ENCODE peak calls at places on chromosome 3, in six cellular contexts. D is HepG2, U is spleen, Y is HCT116, F is stomach, Z is GM12878. A is an unnamed sample.

GRCh38 chr3:56254261-56254660 is 214.0 kb downstream of the ERC2 start:
- DNase-seq in Y (no peak), Z (no peak), U (no peak), F (no peak), D (no peak), A (no peak)

GRCh38 chr3:67075295-67075694 is 77.2 kb downstream of the KBTBD8 start:
- DNase-seq in U (no peak), Y (no peak), Z (no peak), D (no peak), F (no peak), A (no peak)

GRCh38 chr3:138256022-138256421 is 68.9 kb downstream of the ARMC8 start:
- DNase-seq in U (no peak), F (no peak), D (no peak), Z (no peak), Y (no peak), A (no peak)

GRCh38 chr3:135558906-135559305 is 406.6 kb upstream of the PPP2R3A start:
- DNase-seq in U (no peak), Y (no peak), D (no peak), Z (no peak), F (no peak), A (no peak)

GRCh38 chr3:68142331-68142887 is 488.0 kb upstream of the SUCLG2 start:
- DNase-seq in Y (no peak), D (no peak), U (no peak), F (no peak), Z (no peak), A (no peak)

GRCh38 chr3:148957586-148957985 is 33.8 kb upstream of the GYG1 start:
- DNase-seq in D (peak; percentile 37), Z (no peak), F (no peak), Y (peak; percentile 8), U (no peak), A (no peak)

GRCh38 chr3:153051427-153052095 is 110.5 kb upstream of the RAP2B start:
- DNase-seq in U (no peak), Z (no peak), D (peak; percentile 31), F (no peak), Y (peak; percentile 86), A (no peak)

GRCh38 chr3:78022232-78022631 is 982.3 kb downstream of the ROBO2 start:
- DNase-seq in U (no peak), F (no peak), Y (no peak), Z (no peak), D (no peak), A (no peak)

GRCh38 chr3:190375250-190375649 is 12.7 kb upstream of the CLDN16 start:
- DNase-seq in Y (no peak), Z (no peak), D (no peak), F (no peak), U (no peak), A (no peak)

GRCh38 chr3:69084326-69084667 is 440 bp upstream of the ARL6IP5 start:
- DNase-seq in Z (no peak), D (peak; percentile 42), U (no peak), Y (no peak), F (peak; percentile 43), A (no peak)

GRCh38 chr3:48434591-48435222 is 4.8 kb upstream of the PLXNB1 start:
- DNase-seq in Y (no peak), Z (no peak), D (no peak), F (no peak), U (peak; percentile 77), A (no peak)

DNA sequence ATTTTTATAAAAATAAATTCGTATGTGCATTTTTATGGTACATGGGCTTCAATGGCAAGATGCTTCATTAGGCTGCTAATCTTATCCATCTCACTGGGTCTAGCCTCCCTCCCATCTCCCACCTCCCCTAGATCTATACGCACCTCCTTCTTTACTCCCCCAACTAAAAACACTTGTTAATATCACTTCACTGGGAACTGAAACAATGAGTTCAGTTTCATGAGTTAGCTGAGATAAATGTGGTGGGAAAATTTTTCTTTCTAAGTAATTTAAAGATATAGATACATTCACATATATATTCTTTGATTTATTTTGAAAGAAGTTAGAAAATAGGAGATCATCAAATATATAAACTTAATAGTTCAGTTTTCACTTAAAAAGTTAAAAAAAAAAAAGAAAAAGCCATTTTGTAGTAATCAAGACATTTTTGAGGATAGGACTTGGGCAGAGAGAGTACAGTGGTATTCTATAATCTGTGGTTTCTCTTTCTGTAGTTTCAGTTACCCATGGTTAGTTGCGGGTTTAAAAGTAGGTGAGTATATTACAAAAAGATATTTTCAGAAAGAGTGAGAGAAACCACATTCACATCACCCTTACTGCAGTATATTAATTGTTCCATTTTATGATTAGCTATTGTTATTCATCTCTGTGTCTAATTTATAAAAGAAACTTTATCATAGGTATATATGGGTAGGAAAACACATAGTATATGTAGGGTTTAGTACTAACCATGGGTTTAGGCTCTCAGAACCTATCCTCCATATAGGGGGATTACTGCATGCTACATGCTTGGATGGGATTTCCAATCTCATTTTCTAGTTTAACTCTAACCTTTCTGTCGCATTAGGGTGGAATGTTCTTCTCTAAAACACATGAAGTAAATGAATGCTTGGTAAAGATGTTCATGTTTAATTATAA is 316.0 kb upstream of the CBLB start:
- DNase-seq in Y (no peak), U (no peak), Z (peak; percentile 79), D (no peak), F (no peak), A (no peak)
- H3K4me3 ChIP-seq in Y (no peak overlapping the region), U (no peak overlapping the region), Z (no peak overlapping the region), D (no peak overlapping the region), F (no peak overlapping the region), A (no peak overlapping the region)

DNA sequence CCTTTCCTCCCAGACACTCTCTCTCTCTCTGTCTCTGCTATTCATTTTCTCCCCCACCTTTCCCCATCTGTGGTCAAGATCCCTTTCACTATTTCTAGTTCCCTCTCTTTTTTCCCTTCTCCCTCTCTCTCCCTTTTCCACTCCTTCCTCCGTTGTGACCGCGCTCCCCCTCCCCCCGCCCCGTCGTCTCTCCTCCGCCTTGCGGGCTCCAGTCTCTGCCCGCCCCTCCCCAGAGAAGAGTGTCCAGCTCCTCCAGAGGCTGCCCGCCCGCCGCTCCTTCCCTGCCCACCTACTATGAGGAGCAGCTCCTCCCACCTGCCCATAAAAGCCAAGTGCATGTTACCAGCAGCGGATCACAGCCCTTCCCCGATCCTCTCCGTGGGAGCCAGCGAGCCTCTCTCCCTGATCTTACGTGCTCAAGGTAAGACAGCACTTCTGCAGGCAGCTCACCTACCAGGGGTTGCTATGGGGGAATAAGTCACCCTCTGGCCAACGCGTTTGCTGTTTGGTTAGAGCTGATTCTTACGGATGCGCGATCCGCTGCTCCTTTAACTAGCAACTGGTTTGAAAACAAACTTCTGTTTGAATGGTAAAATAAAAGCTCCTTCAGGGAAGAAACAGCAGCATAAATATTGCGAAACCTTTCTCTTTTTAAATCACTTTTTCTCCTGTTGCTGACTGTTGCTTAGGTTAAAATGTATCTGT is at the start of gene COL8A1:
- DNase-seq in D (no peak), Y (no peak), F (no peak), Z (no peak), U (no peak), A (peak; percentile 54)
- TF ChIP-seq POLR2A in D (no peak), Y (no peak), F (no peak), Z (no peak), U (no peak), A (no peak)

DNA sequence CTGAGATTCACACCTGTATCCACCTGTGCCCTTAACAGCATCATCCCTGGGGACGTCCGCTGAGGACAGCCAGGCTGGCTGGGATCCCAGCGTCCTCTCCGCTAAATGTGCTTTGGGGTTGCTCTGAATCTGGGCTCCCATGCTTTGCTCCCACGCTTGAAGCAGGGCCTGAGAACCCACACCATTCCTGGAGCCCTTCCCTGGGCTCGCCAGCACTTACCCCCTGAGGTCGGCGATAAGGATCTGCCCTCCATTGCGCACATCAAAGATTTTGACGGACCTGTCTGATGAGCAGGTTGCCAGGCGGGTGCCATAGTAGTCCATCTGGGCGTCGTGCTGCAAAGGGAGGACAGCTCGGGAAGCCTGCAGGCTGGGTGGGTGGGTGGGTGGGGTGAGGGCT is 5.8 kb downstream of the SEC13 start:
- DNase-seq in U (no peak), Z (no peak), F (no peak), Y (no peak), D (no peak), A (no peak)
- TF ChIP-seq POLR2AphosphoS5 in U (no peak), Z (no peak), F (no peak), Y (no peak), D (no peak), A (no peak)

GRCh38 chr3:146139586-146140110 is 21.3 kb downstream of the PLOD2 start:
- DNase-seq in D (no peak), U (no peak), F (no peak), Y (no peak), Z (no peak), A (no peak)
- H3K4me3 ChIP-seq in D (no peak overlapping the region), U (no peak overlapping the region), F (no peak overlapping the region), Y (no peak overlapping the region), Z (no peak overlapping the region), A (no peak overlapping the region)

DNA sequence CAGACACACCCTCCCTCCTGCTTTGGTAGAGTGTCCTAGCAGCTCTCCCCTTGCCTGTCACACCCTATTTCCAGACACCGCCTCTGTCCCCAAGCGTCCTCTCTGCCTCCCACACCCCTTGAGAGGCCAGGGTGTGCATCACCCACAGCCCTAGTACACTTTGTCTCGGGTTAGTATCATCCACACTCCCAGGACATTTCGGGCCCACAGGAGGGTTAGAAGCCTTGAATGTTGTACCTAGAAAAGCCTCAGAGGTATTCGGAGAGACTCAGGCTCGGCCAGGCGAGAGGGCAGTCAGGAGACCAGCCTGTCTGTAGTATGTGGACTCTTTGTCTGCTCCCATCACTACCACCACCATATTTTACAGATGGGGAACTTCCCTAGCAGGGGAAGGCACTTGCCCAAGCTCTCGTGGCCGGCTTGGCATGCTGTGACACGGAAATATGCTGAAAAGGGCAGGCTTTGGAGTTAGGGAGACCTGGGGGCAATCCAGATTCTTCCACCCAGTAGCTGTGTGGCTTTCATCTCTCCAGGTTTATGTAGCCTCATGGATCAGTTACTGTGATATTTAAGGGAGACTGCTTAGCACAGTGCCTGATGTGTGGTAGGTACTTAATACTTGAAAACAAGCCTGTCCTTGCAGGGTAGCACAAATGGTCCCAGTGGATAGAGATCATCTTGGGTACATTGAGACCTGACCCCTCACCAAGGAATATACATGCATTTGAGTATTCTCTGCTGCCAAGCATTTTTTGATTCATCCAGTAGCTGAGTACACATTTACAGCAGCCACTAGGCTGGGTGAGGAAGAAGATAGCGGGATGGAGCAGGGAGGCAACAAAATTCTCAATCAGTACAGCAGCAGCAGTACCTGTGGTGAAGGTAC is 1.4 kb downstream of the TMEM43 start:
- DNase-seq in F (no peak), Z (no peak), U (no peak), D (no peak), Y (no peak), A (no peak)
- TF ChIP-seq POLR2A in F (no peak), Z (no peak), U (no peak), D (no peak), Y (no peak), A (no peak)

DNA sequence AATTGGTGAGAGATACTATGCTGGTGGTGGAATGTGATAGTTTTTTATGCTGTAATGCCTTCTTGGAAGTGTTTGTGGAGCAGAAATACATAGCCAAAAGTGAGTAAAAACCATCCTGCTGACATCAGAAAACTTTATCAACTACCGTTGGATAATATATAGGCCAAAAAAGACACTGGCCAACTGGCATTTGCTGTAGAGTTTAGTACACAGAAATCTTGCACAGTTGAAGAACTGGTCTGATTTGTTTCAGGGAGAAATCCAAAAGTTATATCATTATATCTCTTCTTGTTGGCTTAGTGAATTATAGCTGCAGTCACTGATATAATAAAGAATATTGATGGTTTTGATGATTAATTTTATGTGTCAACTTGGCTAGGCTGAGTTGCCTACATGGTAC is 527 bp upstream of the MINDY4B start:
- DNase-seq in Y (no peak), U (no peak), D (no peak), F (no peak), Z (no peak), A (no peak)
- TF ChIP-seq POLR2AphosphoS5 in Y (no peak), U (no peak), D (no peak), F (no peak), Z (no peak), A (no peak)

A was measured in breast epithelium.